ENCODE peak calls at places on chromosomes 3 and 15, in nine cellular contexts. One of them, this sample, is unnamed.

GRCh38 chr15:70271422-70272088 is 173.8 kb upstream of the TLE3 start:
- DNase-seq in NCI-H2081: no peak
- DNase-seq in iris pigment epithelial cell: peak
- DNase-seq in activated CD8-positive, alpha-beta memory T cell treated with anti-CD3 and anti-CD28 coated beads for 24 hours: no peak
- DNase-seq in activated naive CD4-positive, alpha-beta T cell treated with anti-CD3 and anti-CD28 coated beads, Interleukin-2, amount 50 U/mL, for 16 hours: no peak
- DNase-seq in NCI-H460: peak
- DNase-seq in NCI-H345: peak
- DNase-seq in activated T-helper 9 cell treated with anti-CD3 and anti-CD28 coated beads, Interleukin-2, amount 50 U/mL, for 16 hours: no peak
- DNase-seq in stimulated activated naive B cell treated with anti-CD40 and anti-IgM and Interleukin-4, amounts not matched to agents 10 μg/mL and 1 μg/mL and 100 μg/mL, for 72 hours: no peak
- DNase-seq in this sample: no peak

GRCh38 chr3:125013095-125013494 is 42.7 kb downstream of the HEG1 start:
- DNase-seq in NCI-H2081: no peak
- DNase-seq in iris pigment epithelial cell: no peak
- DNase-seq in activated CD8-positive, alpha-beta memory T cell treated with anti-CD3 and anti-CD28 coated beads for 24 hours: no peak
- DNase-seq in activated naive CD4-positive, alpha-beta T cell treated with anti-CD3 and anti-CD28 coated beads, Interleukin-2, amount 50 U/mL, for 16 hours: no peak
- DNase-seq in NCI-H460: no peak
- DNase-seq in NCI-H345: no peak
- DNase-seq in activated T-helper 9 cell treated with anti-CD3 and anti-CD28 coated beads, Interleukin-2, amount 50 U/mL, for 16 hours: no peak
- DNase-seq in stimulated activated naive B cell treated with anti-CD40 and anti-IgM and Interleukin-4, amounts not matched to agents 10 μg/mL and 1 μg/mL and 100 μg/mL, for 72 hours: no peak
- DNase-seq in this sample: no peak

GRCh38 chr3:15630646-15631350 is 29.3 kb downstream of the BTD start:
- DNase-seq in NCI-H2081: no peak
- DNase-seq in iris pigment epithelial cell: peak
- DNase-seq in activated CD8-positive, alpha-beta memory T cell treated with anti-CD3 and anti-CD28 coated beads for 24 hours: no peak
- DNase-seq in activated naive CD4-positive, alpha-beta T cell treated with anti-CD3 and anti-CD28 coated beads, Interleukin-2, amount 50 U/mL, for 16 hours: no peak
- DNase-seq in NCI-H460: peak
- DNase-seq in NCI-H345: no peak
- DNase-seq in activated T-helper 9 cell treated with anti-CD3 and anti-CD28 coated beads, Interleukin-2, amount 50 U/mL, for 16 hours: no peak
- DNase-seq in stimulated activated naive B cell treated with anti-CD40 and anti-IgM and Interleukin-4, amounts not matched to agents 10 μg/mL and 1 μg/mL and 100 μg/mL, for 72 hours: no peak
- DNase-seq in this sample: no peak

GRCh38 chr15:44726136-44726535 is 10.2 kb upstream of the TRIM69 start:
- DNase-seq in NCI-H2081: no peak
- DNase-seq in iris pigment epithelial cell: peak
- DNase-seq in activated CD8-positive, alpha-beta memory T cell treated with anti-CD3 and anti-CD28 coated beads for 24 hours: no peak
- DNase-seq in activated naive CD4-positive, alpha-beta T cell treated with anti-CD3 and anti-CD28 coated beads, Interleukin-2, amount 50 U/mL, for 16 hours: peak
- DNase-seq in NCI-H460: no peak
- DNase-seq in NCI-H345: no peak
- DNase-seq in activated T-helper 9 cell treated with anti-CD3 and anti-CD28 coated beads, Interleukin-2, amount 50 U/mL, for 16 hours: no peak
- DNase-seq in stimulated activated naive B cell treated with anti-CD40 and anti-IgM and Interleukin-4, amounts not matched to agents 10 μg/mL and 1 μg/mL and 100 μg/mL, for 72 hours: no peak
- DNase-seq in this sample: no peak

GRCh38 chr15:92909131-92909781 is 9.1 kb downstream of the CHD2 start:
- DNase-seq in NCI-H2081: no peak
- DNase-seq in iris pigment epithelial cell: peak
- DNase-seq in activated CD8-positive, alpha-beta memory T cell treated with anti-CD3 and anti-CD28 coated beads for 24 hours: no peak
- DNase-seq in activated naive CD4-positive, alpha-beta T cell treated with anti-CD3 and anti-CD28 coated beads, Interleukin-2, amount 50 U/mL, for 16 hours: no peak
- DNase-seq in NCI-H460: no peak
- DNase-seq in NCI-H345: no peak
- DNase-seq in activated T-helper 9 cell treated with anti-CD3 and anti-CD28 coated beads, Interleukin-2, amount 50 U/mL, for 16 hours: no peak
- DNase-seq in stimulated activated naive B cell treated with anti-CD40 and anti-IgM and Interleukin-4, amounts not matched to agents 10 μg/mL and 1 μg/mL and 100 μg/mL, for 72 hours: no peak
- DNase-seq in this sample: no peak

GRCh38 chr15:40252438-40253178 is 13.7 kb downstream of the PAK6 start:
- DNase-seq in NCI-H2081: peak
- DNase-seq in iris pigment epithelial cell: peak
- DNase-seq in activated CD8-positive, alpha-beta memory T cell treated with anti-CD3 and anti-CD28 coated beads for 24 hours: peak
- DNase-seq in activated naive CD4-positive, alpha-beta T cell treated with anti-CD3 and anti-CD28 coated beads, Interleukin-2, amount 50 U/mL, for 16 hours: no peak
- DNase-seq in NCI-H460: no peak
- DNase-seq in NCI-H345: no peak
- DNase-seq in activated T-helper 9 cell treated with anti-CD3 and anti-CD28 coated beads, Interleukin-2, amount 50 U/mL, for 16 hours: no peak
- DNase-seq in stimulated activated naive B cell treated with anti-CD40 and anti-IgM and Interleukin-4, amounts not matched to agents 10 μg/mL and 1 μg/mL and 100 μg/mL, for 72 hours: no peak
- DNase-seq in this sample: peak

GRCh38 chr3:129015388-129016105 is 14.4 kb downstream of the EFCC1 start:
- DNase-seq in NCI-H2081: no peak
- DNase-seq in iris pigment epithelial cell: no peak
- DNase-seq in activated CD8-positive, alpha-beta memory T cell treated with anti-CD3 and anti-CD28 coated beads for 24 hours: peak
- DNase-seq in activated naive CD4-positive, alpha-beta T cell treated with anti-CD3 and anti-CD28 coated beads, Interleukin-2, amount 50 U/mL, for 16 hours: peak
- DNase-seq in NCI-H460: peak
- DNase-seq in NCI-H345: no peak
- DNase-seq in activated T-helper 9 cell treated with anti-CD3 and anti-CD28 coated beads, Interleukin-2, amount 50 U/mL, for 16 hours: no peak
- DNase-seq in stimulated activated naive B cell treated with anti-CD40 and anti-IgM and Interleukin-4, amounts not matched to agents 10 μg/mL and 1 μg/mL and 100 μg/mL, for 72 hours: no peak
- DNase-seq in this sample: peak

GRCh38 chr3:32037932-32038271 is 56.4 kb downstream of the ZNF860 start:
- DNase-seq in NCI-H2081: no peak
- DNase-seq in iris pigment epithelial cell: no peak
- DNase-seq in activated CD8-positive, alpha-beta memory T cell treated with anti-CD3 and anti-CD28 coated beads for 24 hours: no peak
- DNase-seq in activated naive CD4-positive, alpha-beta T cell treated with anti-CD3 and anti-CD28 coated beads, Interleukin-2, amount 50 U/mL, for 16 hours: no peak
- DNase-seq in NCI-H460: no peak
- DNase-seq in NCI-H345: no peak
- DNase-seq in activated T-helper 9 cell treated with anti-CD3 and anti-CD28 coated beads, Interleukin-2, amount 50 U/mL, for 16 hours: no peak
- DNase-seq in stimulated activated naive B cell treated with anti-CD40 and anti-IgM and Interleukin-4, amounts not matched to agents 10 μg/mL and 1 μg/mL and 100 μg/mL, for 72 hours: no peak
- DNase-seq in this sample: no peak

GRCh38 chr15:101808201-101808600 is 3.8 kb upstream of the OR4F15 start:
- DNase-seq in NCI-H2081: no peak
- DNase-seq in iris pigment epithelial cell: peak
- DNase-seq in activated CD8-positive, alpha-beta memory T cell treated with anti-CD3 and anti-CD28 coated beads for 24 hours: no peak
- DNase-seq in activated naive CD4-positive, alpha-beta T cell treated with anti-CD3 and anti-CD28 coated beads, Interleukin-2, amount 50 U/mL, for 16 hours: no peak
- DNase-seq in NCI-H460: no peak
- DNase-seq in NCI-H345: no peak
- DNase-seq in activated T-helper 9 cell treated with anti-CD3 and anti-CD28 coated beads, Interleukin-2, amount 50 U/mL, for 16 hours: no peak
- DNase-seq in stimulated activated naive B cell treated with anti-CD40 and anti-IgM and Interleukin-4, amounts not matched to agents 10 μg/mL and 1 μg/mL and 100 μg/mL, for 72 hours: no peak
- DNase-seq in this sample: no peak

GRCh38 chr3:128598884-128599664 is 51.5 kb downstream of the RPN1 start:
- DNase-seq in NCI-H2081: no peak
- DNase-seq in iris pigment epithelial cell: no peak
- DNase-seq in activated CD8-positive, alpha-beta memory T cell treated with anti-CD3 and anti-CD28 coated beads for 24 hours: no peak
- DNase-seq in activated naive CD4-positive, alpha-beta T cell treated with anti-CD3 and anti-CD28 coated beads, Interleukin-2, amount 50 U/mL, for 16 hours: no peak
- DNase-seq in NCI-H460: no peak
- DNase-seq in NCI-H345: no peak
- DNase-seq in activated T-helper 9 cell treated with anti-CD3 and anti-CD28 coated beads, Interleukin-2, amount 50 U/mL, for 16 hours: no peak
- DNase-seq in stimulated activated naive B cell treated with anti-CD40 and anti-IgM and Interleukin-4, amounts not matched to agents 10 μg/mL and 1 μg/mL and 100 μg/mL, for 72 hours: no peak
- DNase-seq in this sample: no peak

GRCh38 chr15:99410477-99410876 is 155.3 kb upstream of the MEF2A start:
- DNase-seq in NCI-H2081: no peak
- DNase-seq in iris pigment epithelial cell: no peak
- DNase-seq in activated CD8-positive, alpha-beta memory T cell treated with anti-CD3 and anti-CD28 coated beads for 24 hours: no peak
- DNase-seq in activated naive CD4-positive, alpha-beta T cell treated with anti-CD3 and anti-CD28 coated beads, Interleukin-2, amount 50 U/mL, for 16 hours: no peak
- DNase-seq in NCI-H460: no peak
- DNase-seq in NCI-H345: no peak
- DNase-seq in activated T-helper 9 cell treated with anti-CD3 and anti-CD28 coated beads, Interleukin-2, amount 50 U/mL, for 16 hours: no peak
- DNase-seq in stimulated activated naive B cell treated with anti-CD40 and anti-IgM and Interleukin-4, amounts not matched to agents 10 μg/mL and 1 μg/mL and 100 μg/mL, for 72 hours: no peak
- DNase-seq in this sample: no peak

GRCh38 chr3:193833592-193833991 is 240.6 kb downstream of the OPA1 start:
- DNase-seq in NCI-H2081: no peak
- DNase-seq in iris pigment epithelial cell: no peak
- DNase-seq in activated CD8-positive, alpha-beta memory T cell treated with anti-CD3 and anti-CD28 coated beads for 24 hours: peak
- DNase-seq in activated naive CD4-positive, alpha-beta T cell treated with anti-CD3 and anti-CD28 coated beads, Interleukin-2, amount 50 U/mL, for 16 hours: no peak
- DNase-seq in NCI-H460: no peak
- DNase-seq in NCI-H345: no peak
- DNase-seq in activated T-helper 9 cell treated with anti-CD3 and anti-CD28 coated beads, Interleukin-2, amount 50 U/mL, for 16 hours: no peak
- DNase-seq in stimulated activated naive B cell treated with anti-CD40 and anti-IgM and Interleukin-4, amounts not matched to agents 10 μg/mL and 1 μg/mL and 100 μg/mL, for 72 hours: no peak
- DNase-seq in this sample: no peak

GRCh38 chr15:66004618-66005262 is 135.4 kb downstream of the RAB11A start:
- DNase-seq in NCI-H2081: no peak
- DNase-seq in iris pigment epithelial cell: peak
- DNase-seq in activated CD8-positive, alpha-beta memory T cell treated with anti-CD3 and anti-CD28 coated beads for 24 hours: no peak
- DNase-seq in activated naive CD4-positive, alpha-beta T cell treated with anti-CD3 and anti-CD28 coated beads, Interleukin-2, amount 50 U/mL, for 16 hours: no peak
- DNase-seq in NCI-H460: peak
- DNase-seq in NCI-H345: no peak
- DNase-seq in activated T-helper 9 cell treated with anti-CD3 and anti-CD28 coated beads, Interleukin-2, amount 50 U/mL, for 16 hours: no peak
- DNase-seq in stimulated activated naive B cell treated with anti-CD40 and anti-IgM and Interleukin-4, amounts not matched to agents 10 μg/mL and 1 μg/mL and 100 μg/mL, for 72 hours: no peak
- DNase-seq in this sample: no peak

GRCh38 chr3:66021731-66022131 is 17.0 kb downstream of the MAGI1 start:
- DNase-seq in NCI-H2081: no peak
- DNase-seq in iris pigment epithelial cell: no peak
- DNase-seq in activated CD8-positive, alpha-beta memory T cell treated with anti-CD3 and anti-CD28 coated beads for 24 hours: no peak
- DNase-seq in activated naive CD4-positive, alpha-beta T cell treated with anti-CD3 and anti-CD28 coated beads, Interleukin-2, amount 50 U/mL, for 16 hours: no peak
- DNase-seq in NCI-H460: no peak
- DNase-seq in NCI-H345: no peak
- DNase-seq in activated T-helper 9 cell treated with anti-CD3 and anti-CD28 coated beads, Interleukin-2, amount 50 U/mL, for 16 hours: no peak
- DNase-seq in stimulated activated naive B cell treated with anti-CD40 and anti-IgM and Interleukin-4, amounts not matched to agents 10 μg/mL and 1 μg/mL and 100 μg/mL, for 72 hours: no peak
- DNase-seq in this sample: no peak